ENCODE peak calls at places on chromosomes 6 and 20, in six cellular contexts. P, Y, T, V, B and E are unnamed samples.

GRCh38 chr6:143368426-143368825 is 82.1 kb downstream of the ADAT2 start:
- DNase-seq in B (no peak), Y (no peak), V (no peak), P (peak), T (no peak), E (no peak)

GRCh38 chr20:23296841-23297701 is 53.5 kb upstream of the NXT1 start:
- DNase-seq in Y (no peak), T (no peak), P (no peak), V (peak), B (no peak), E (no peak)

GRCh38 chr6:127120109-127120786 is 1.8 kb downstream of the RSPO3 start:
- DNase-seq in P (no peak), T (no peak), V (no peak), B (no peak), Y (no peak), E (no peak)

GRCh38 chr6:33323623-33323948 is 6.0 kb upstream of the ZBTB22 start:
- DNase-seq in Y (no peak), T (no peak), V (no peak), B (no peak), P (no peak), E (no peak)

GRCh38 chr20:4883546-4883945 is 117.8 kb downstream of the SLC23A2 start:
- DNase-seq in T (no peak), V (no peak), Y (no peak), B (no peak), P (no peak), E (no peak)

GRCh38 chr6:132482595-132482994 is 30.3 kb downstream of the STX7 start:
- DNase-seq in T (no peak), P (no peak), Y (no peak), V (no peak), B (no peak), E (no peak)

GRCh38 chr6:45073771-45074170 is 254.4 kb upstream of the RUNX2 start:
- DNase-seq in Y (no peak), P (no peak), V (no peak), B (no peak), T (no peak), E (no peak)

GRCh38 chr6:82204010-82204409 is 43.5 kb downstream of the IBTK start:
- DNase-seq in B (no peak), T (no peak), Y (no peak), V (no peak), P (no peak), E (no peak)

GRCh38 chr6:722608-723007 is 29.7 kb upstream of the EXOC2 start:
- DNase-seq in P (no peak), T (no peak), B (no peak), Y (no peak), V (no peak), E (no peak)

GRCh38 chr20:41359541-41360011 is 7.0 kb downstream of the EMILIN3 start:
- DNase-seq in T (no peak), V (no peak), P (no peak), Y (no peak), B (no peak), E (no peak)

GRCh38 chr6:36285187-36285612 is 15.3 kb downstream of the PNPLA1 start:
- DNase-seq in Y (no peak), P (no peak), V (no peak), T (no peak), B (no peak), E (no peak)

GRCh38 chr20:26315054-26315453 is 618.4 kb upstream of the ZNF337 start:
- DNase-seq in B (no peak), P (no peak), Y (no peak), T (no peak), V (no peak), E (no peak)

GRCh38 chr6:156752666-156753301 is 24.4 kb upstream of the ARID1B start:
- DNase-seq in T (no peak), P (no peak), Y (no peak), B (no peak), V (no peak), E (no peak)

GRCh38 chr6:100268326-100268725 is 196.4 kb downstream of the SIM1 start:
- DNase-seq in P (no peak), V (no peak), Y (no peak), B (no peak), T (no peak), E (no peak)

GRCh38 chr20:47318596-47319516 is 37.6 kb downstream of the ZMYND8 start:
- DNase-seq in Y (no peak), P (no peak), B (peak), V (peak), T (peak), E (no peak)

GRCh38 chr20:46348972-46349741 is 40.9 kb upstream of the CDH22 start:
- DNase-seq in B (peak), Y (no peak), P (peak), V (peak), T (peak), E (peak)

GRCh38 chr6:28589234-28589951 is 63.7 kb downstream of the GPX5 start:
- DNase-seq in T (no peak), V (peak), Y (no peak), P (no peak), B (peak), E (no peak)

GRCh38 chr6:129498950-129499870 is 210.8 kb downstream of the ARHGAP18 start:
- DNase-seq in V (peak), Y (no peak), T (no peak), P (no peak), B (peak), E (no peak)

GRCh38 chr6:18277181-18278006 is 13.1 kb upstream of the DEK start:
- DNase-seq in P (no peak), Y (no peak), B (no peak), T (no peak), V (no peak), E (no peak)

GRCh38 chr6:113636357-113636824 is 220.8 kb upstream of the MARCKS start:
- DNase-seq in Y (no peak), P (no peak), V (no peak), T (no peak), B (no peak), E (no peak)

GRCh38 chr6:142014515-142014914 is 118.2 kb upstream of the GJE1 start:
- DNase-seq in P (no peak), B (peak), T (no peak), V (no peak), Y (no peak), E (no peak)

GRCh38 chr20:14817121-14817520 is 479.7 kb upstream of the FLRT3 start:
- DNase-seq in B (no peak), V (no peak), Y (no peak), P (no peak), T (no peak), E (no peak)

GRCh38 chr20:36279362-36279761 is 26.8 kb upstream of the DLGAP4 start:
- DNase-seq in Y (no peak), V (no peak), P (no peak), B (no peak), T (no peak), E (no peak)

GRCh38 chr6:35136185-35136584 is 5.0 kb downstream of the TCP11 start:
- DNase-seq in V (no peak), Y (no peak), T (no peak), P (no peak), B (no peak), E (no peak)

GRCh38 chr6:107106165-107106564 is 9.2 kb downstream of the BEND3 start:
- DNase-seq in T (no peak), B (no peak), P (no peak), Y (no peak), V (no peak), E (no peak)

GRCh38 chr6:107271208-107271790 is 156.0 kb upstream of the BEND3 start:
- DNase-seq in P (no peak), Y (no peak), B (no peak), T (no peak), V (no peak), E (no peak)

GRCh38 chr6:153944197-153944596 is 94.8 kb upstream of the OPRM1 start:
- DNase-seq in Y (no peak), B (no peak), T (no peak), P (no peak), V (no peak), E (no peak)

GRCh38 chr20:63639093-63639860 is 12.4 kb upstream of the GMEB2 start:
- DNase-seq in Y (no peak), T (peak), P (no peak), V (no peak), B (no peak), E (no peak)

GRCh38 chr6:80271074-80271473 is 164.6 kb downstream of the BCKDHB start:
- DNase-seq in V (no peak), P (no peak), T (no peak), B (no peak), Y (no peak), E (no peak)

GRCh38 chr20:36624068-36624813 is 18.7 kb downstream of the RAB5IF start:
- DNase-seq in Y (no peak), B (no peak), T (no peak), P (no peak), V (no peak), E (no peak)

DNA sequence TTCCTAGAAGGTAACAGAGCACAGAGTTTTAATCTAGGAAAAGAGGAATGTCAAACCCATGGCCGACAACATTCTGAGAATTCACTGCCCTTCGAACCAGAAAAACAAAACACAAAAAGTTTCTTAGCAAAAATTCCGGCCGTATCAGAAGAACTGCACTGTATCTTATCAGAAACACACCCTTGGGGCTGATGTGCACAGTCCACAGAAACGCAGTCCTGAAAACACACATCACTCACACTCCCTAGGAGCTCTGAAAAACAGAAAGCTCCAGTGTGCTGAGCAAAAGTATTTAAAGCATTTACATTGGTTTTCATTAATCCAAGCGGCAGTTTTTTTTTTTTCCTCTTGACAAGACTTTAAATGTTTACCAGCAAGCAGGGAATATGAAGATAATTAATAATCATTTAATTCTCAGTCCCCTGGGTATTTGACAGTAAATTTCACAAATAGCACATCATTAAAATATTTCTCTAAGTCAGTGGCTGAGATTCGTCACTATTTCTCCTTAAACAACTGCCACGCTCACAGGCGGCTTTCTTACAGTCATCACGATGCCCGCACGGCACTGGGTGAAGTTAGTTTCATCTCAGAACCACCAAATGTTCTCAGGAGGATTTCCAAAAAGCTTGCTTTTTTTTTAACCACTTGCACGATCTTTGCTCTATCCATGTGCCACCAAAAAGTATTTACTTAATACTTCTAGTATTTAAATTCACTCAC is 13.3 kb downstream of the NFATC2 start:
- DNase-seq in V (no peak), B (peak), P (no peak), T (no peak), Y (no peak), E (no peak)
- TF ChIP-seq POLR2A in V (no peak), B (no peak), P (no peak), T (no peak), Y (no peak), E (no peak)

DNA sequence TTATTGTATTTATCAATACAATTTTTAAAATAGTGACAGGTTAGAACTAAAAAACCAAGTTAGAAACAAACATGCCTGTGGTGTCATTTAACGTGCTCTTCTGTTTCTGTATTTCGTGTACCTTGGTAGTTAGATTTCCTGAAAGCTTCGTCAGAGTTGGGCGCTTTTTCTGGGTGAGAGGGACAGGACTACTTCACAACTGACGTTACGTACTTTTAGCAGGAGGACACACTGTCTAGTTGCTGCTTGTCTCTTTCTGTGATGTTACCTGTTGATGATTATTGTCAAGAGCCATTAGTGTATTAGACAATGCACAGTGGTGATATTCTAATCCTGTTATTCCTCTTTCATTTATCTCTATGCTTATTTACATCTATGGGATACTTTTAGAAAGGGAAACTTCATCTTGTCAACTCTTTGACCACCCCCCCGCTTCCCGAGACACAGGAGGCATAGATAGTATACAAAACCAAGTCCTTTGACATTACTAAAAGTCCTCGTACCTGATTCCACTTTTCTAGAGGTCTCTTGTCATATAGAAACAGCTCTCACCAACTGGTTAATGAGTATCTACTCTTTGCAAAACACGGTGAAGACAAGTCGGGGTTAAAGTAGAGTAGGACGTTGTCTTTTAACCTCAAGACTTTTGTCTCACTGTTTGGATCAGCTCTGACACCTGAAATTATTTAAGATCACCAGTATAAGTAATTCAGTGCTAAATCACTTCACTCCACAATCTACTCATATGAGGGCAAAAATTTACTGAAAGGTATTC is 96.3 kb downstream of the LYRM2 start:
- DNase-seq in B (no peak), P (no peak), Y (no peak), V (no peak), T (no peak), E (no peak)
- TF ChIP-seq POLR2A in B (no peak), P (no peak), Y (no peak), V (no peak), T (no peak), E (no peak)

GRCh38 chr6:158819977-158820632 is 937 bp upstream of the EZR start:
- DNase-seq in Y (no peak), P (no peak), V (no peak), B (no peak), T (no peak), E (no peak)

GRCh38 chr6:158818008-158818579 is 1.1 kb downstream of the EZR start:
- DNase-seq in Y (peak), P (peak), T (peak), V (peak), B (peak), E (peak)

GRCh38 chr6:158817298-158818007 is 1.7 kb downstream of the EZR start:
- DNase-seq in B (peak), Y (no peak), P (no peak), V (peak), T (peak), E (no peak)

GRCh38 chr6:158818580-158819212 is 472 bp downstream of the EZR start:
- DNase-seq in Y (no peak), T (peak), V (peak), P (peak), B (peak), E (peak)

DNA sequence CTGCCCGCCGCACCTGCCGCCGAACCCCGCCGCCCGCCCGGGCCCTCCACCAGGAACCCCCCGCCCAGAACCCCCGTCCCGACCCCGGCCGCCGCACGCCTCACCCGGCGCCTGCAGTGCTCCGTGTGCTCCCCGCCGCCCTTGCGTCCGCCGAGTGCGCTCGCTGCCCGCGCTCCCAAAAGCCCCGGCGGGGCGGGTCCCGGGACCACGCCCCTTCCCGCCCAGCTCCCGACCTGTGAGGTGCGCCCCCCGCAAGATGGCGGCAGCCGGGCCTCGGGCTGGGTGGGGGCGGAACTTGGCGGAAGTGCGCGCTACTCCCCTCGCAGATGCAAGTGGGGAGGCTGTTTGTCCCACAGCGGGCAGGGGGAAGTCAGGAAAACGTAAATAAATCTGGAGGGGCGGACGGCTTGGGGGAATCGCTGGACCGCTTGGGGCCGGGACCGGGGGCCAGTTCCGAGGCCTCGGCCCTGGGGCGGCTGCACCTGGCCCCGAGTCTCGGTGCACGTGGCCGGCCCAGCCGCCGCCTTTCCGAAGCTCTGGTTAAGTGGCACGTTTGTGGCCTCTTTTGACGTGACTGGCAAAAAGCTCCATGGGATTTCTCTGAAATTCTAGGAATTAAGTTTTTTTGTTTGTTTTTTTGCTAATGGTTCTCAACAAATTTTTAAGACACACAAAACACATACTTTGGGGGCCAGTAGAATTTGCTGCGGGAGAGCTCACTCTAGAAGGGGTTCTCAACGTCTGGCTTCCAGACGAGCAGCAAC is at the start of gene EZR:
- DNase-seq in T (peak), P (peak), V (peak), B (peak), Y (no peak), E (peak)
- TF ChIP-seq POLR2A in T (peak), P (peak), V (peak), B (no peak), Y (peak), E (peak)

DNA sequence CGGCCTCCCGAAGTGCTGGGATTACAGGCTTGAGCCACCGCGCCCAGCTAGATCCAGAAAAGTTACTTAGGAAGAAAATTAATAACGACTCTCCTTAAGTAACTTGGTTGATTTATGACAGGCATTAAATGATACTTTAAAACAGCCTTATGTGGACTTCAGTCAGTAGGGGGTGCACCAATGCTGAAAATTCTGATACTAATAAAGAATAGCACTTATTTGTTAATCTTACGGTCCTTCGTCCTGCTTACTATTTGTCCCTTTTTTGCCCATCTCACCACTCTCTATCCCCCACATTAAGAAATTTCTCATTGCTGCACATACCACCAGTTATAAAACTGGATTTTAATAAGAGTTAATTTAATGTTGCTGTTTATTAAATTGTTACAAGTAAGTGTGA is 12.7 kb upstream of the PRELID3B start:
- DNase-seq in Y (no peak), B (peak), T (no peak), V (peak), P (no peak), E (no peak)
- TF ChIP-seq POLR2A in Y (no peak), B (no peak), T (no peak), V (no peak), P (no peak), E (no peak)

GRCh38 chr6:43296780-43297494 is 1.1 kb upstream of the SLC22A7 start:
- DNase-seq in V (no peak), B (no peak), Y (no peak), P (no peak), T (no peak), E (no peak)

GRCh38 chr6:43299338-43300293 is 1.6 kb downstream of the SLC22A7 start:
- DNase-seq in P (no peak), B (no peak), V (no peak), Y (no peak), T (no peak), E (no peak)

GRCh38 chr6:43294536-43294935 is 3.5 kb upstream of the SLC22A7 start:
- DNase-seq in T (no peak), V (no peak), P (no peak), B (no peak), Y (no peak), E (no peak)

GRCh38 chr6:43298565-43299337 is 691 bp downstream of the SLC22A7 start:
- DNase-seq in V (no peak), Y (no peak), P (no peak), T (no peak), B (no peak), E (no peak)

DNA sequence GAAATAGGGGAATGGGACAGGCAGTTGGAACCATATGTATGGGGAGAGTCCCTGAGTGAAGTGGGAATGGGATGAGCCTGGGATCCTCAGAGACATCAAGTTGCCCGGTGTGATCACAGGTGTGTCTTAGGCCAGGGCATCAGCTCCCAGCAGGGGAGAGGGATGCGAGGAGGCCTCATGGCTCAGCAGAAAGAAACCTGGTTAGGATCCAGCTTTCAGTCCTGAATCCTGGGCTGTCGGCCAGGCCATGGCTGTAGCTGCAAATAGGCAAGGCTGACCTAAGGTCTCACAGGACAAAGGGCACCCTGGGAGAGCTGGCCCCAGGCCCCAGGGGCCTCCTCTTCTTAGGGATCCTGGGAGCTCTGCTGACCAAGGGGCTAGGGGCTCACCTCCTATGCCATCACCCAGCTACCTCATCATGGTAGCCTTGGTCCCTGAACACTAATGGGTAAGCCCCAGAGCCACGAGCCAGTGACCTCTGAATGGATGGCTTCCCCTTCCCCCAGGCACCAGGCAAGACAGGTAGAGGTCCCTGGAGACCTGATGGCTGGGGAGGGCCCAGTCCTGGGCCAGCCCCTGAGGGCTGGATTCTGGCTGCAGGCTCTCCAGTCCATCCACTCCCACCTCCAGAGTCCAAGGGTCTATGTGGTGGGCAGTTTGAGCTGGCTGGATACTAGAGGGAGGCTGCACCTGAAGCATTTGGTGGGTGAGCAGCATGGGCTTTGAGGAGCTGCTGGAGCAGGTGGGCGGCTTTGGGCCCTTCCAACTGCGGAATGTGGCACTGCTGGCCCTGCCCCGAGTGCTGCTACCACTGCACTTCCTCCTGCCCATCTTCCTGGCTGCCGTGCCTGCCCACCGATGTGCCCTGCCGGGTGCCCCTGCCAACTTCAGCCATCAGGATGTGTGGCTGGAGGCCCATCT is at the start of gene SLC22A7:
- DNase-seq in P (no peak), T (peak), B (no peak), V (no peak), Y (no peak), E (no peak)
- TF ChIP-seq POLR2A in P (no peak), T (no peak), B (no peak), V (no peak), Y (no peak), E (no peak)